ENCODE peak calls at places on chromosomes 4 and X, in seven cellular contexts. One of them, this sample, is unnamed.

GRCh38 chr4:64430933-64431332 is 21.7 kb upstream of the TECRL start:
- DNase-seq in IMR-90: no peak
- DNase-seq in heart left ventricle: no peak
- DNase-seq in CD8-positive, alpha-beta memory T cell: no peak
- DNase-seq in ovary: no peak
- DNase-seq in stomach: no peak
- DNase-seq in gastrocnemius medialis: no peak
- DNase-seq in this sample: no peak

GRCh38 chr4:150337709-150338108 is 244.2 kb upstream of the MAB21L2 start:
- DNase-seq in heart left ventricle: no peak
- DNase-seq in stomach: no peak
- DNase-seq in ovary: no peak
- DNase-seq in IMR-90: peak; percentile 90
- DNase-seq in CD8-positive, alpha-beta memory T cell: no peak
- DNase-seq in gastrocnemius medialis: no peak
- DNase-seq in this sample: no peak

GRCh38 chr4:183411291-183411861 is 33.1 kb upstream of the CDKN2AIP start:
- DNase-seq in IMR-90: peak; percentile 67
- DNase-seq in stomach: no peak
- DNase-seq in ovary: no peak
- DNase-seq in heart left ventricle: no peak
- DNase-seq in gastrocnemius medialis: no peak
- DNase-seq in CD8-positive, alpha-beta memory T cell: no peak
- DNase-seq in this sample: no peak

GRCh38 chrX:106451933-106452332 is 159.8 kb upstream of the RADX start:
- DNase-seq in heart left ventricle: no peak
- DNase-seq in gastrocnemius medialis: no peak
- DNase-seq in CD8-positive, alpha-beta memory T cell: no peak
- DNase-seq in stomach: no peak
- DNase-seq in IMR-90: no peak
- DNase-seq in ovary: no peak
- DNase-seq in this sample: no peak

GRCh38 chrX:13092455-13092941 is 48.1 kb upstream of the FAM9C start:
- DNase-seq in stomach: peak; percentile 48
- DNase-seq in heart left ventricle: peak; percentile 32
- DNase-seq in IMR-90: no peak
- DNase-seq in gastrocnemius medialis: no peak
- DNase-seq in ovary: no peak
- DNase-seq in CD8-positive, alpha-beta memory T cell: peak; percentile 91
- DNase-seq in this sample: no peak

GRCh38 chr4:38313999-38314561 is 349.9 kb upstream of the KLF3 start:
- DNase-seq in IMR-90: peak; percentile 46
- DNase-seq in ovary: no peak
- DNase-seq in gastrocnemius medialis: no peak
- DNase-seq in heart left ventricle: no peak
- DNase-seq in CD8-positive, alpha-beta memory T cell: no peak
- DNase-seq in stomach: no peak
- DNase-seq in this sample: no peak

GRCh38 chrX:80578518-80579105 is 158.4 kb downstream of the TENT5D start:
- DNase-seq in gastrocnemius medialis: no peak
- DNase-seq in stomach: no peak
- DNase-seq in IMR-90: peak; percentile 6
- DNase-seq in ovary: no peak
- DNase-seq in heart left ventricle: no peak
- DNase-seq in CD8-positive, alpha-beta memory T cell: no peak
- DNase-seq in this sample: no peak

GRCh38 chr4:174218127-174218790 is 65.2 kb downstream of the FBXO8 start:
- DNase-seq in ovary: no peak
- DNase-seq in heart left ventricle: no peak
- DNase-seq in gastrocnemius medialis: no peak
- DNase-seq in CD8-positive, alpha-beta memory T cell: no peak
- DNase-seq in stomach: no peak
- DNase-seq in IMR-90: no peak
- DNase-seq in this sample: no peak

GRCh38 chr4:151641167-151641566 is 119.6 kb downstream of the GATB start:
- DNase-seq in heart left ventricle: no peak
- DNase-seq in ovary: no peak
- DNase-seq in IMR-90: peak; percentile 33
- DNase-seq in gastrocnemius medialis: peak; percentile 40
- DNase-seq in CD8-positive, alpha-beta memory T cell: no peak
- DNase-seq in stomach: no peak
- DNase-seq in this sample: no peak

GRCh38 chrX:12946838-12947544 is 27.9 kb upstream of the TMSB4X start:
- DNase-seq in IMR-90: peak; percentile 82
- DNase-seq in heart left ventricle: peak; percentile 59
- DNase-seq in stomach: peak; percentile 86
- DNase-seq in gastrocnemius medialis: peak; percentile 23
- DNase-seq in CD8-positive, alpha-beta memory T cell: peak; percentile 79
- DNase-seq in ovary: peak; percentile 75
- DNase-seq in this sample: peak; percentile 86

GRCh38 chr4:159487284-159487747 is 384.4 kb downstream of the RAPGEF2 start:
- DNase-seq in ovary: no peak
- DNase-seq in stomach: peak; percentile 37
- DNase-seq in CD8-positive, alpha-beta memory T cell: no peak
- DNase-seq in heart left ventricle: peak; percentile 31
- DNase-seq in gastrocnemius medialis: peak; percentile 12
- DNase-seq in IMR-90: peak; percentile 74
- DNase-seq in this sample: no peak

GRCh38 chrX:1398431-1399340 is 6.8 kb upstream of the SLC25A6 start:
- DNase-seq in heart left ventricle: peak; percentile 55
- DNase-seq in stomach: no peak
- DNase-seq in IMR-90: peak; percentile 16
- DNase-seq in ovary: no peak
- DNase-seq in gastrocnemius medialis: no peak
- DNase-seq in CD8-positive, alpha-beta memory T cell: peak; percentile 39
- DNase-seq in this sample: no peak

GRCh38 chr4:98653890-98654867 is 4.2 kb downstream of the TSPAN5 start:
- DNase-seq in IMR-90: peak; percentile 98
- DNase-seq in ovary: peak; percentile 53
- DNase-seq in stomach: no peak
- DNase-seq in gastrocnemius medialis: no peak
- DNase-seq in CD8-positive, alpha-beta memory T cell: no peak
- DNase-seq in heart left ventricle: no peak
- DNase-seq in this sample: no peak

GRCh38 chr4:38621004-38621684 is 42.9 kb upstream of the KLF3 start:
- DNase-seq in heart left ventricle: no peak
- DNase-seq in IMR-90: peak; percentile 87
- DNase-seq in ovary: peak; percentile 46
- DNase-seq in stomach: peak; percentile 67
- DNase-seq in gastrocnemius medialis: peak; percentile 37
- DNase-seq in CD8-positive, alpha-beta memory T cell: no peak
- DNase-seq in this sample: no peak

GRCh38 chrX:49002091-49002935 is at the start of gene GRIPAP1:
- DNase-seq in IMR-90: peak; percentile 87
- DNase-seq in ovary: peak; percentile 72
- DNase-seq in stomach: peak; percentile 71
- DNase-seq in heart left ventricle: peak; percentile 54
- DNase-seq in gastrocnemius medialis: peak; percentile 61
- DNase-seq in CD8-positive, alpha-beta memory T cell: peak; percentile 88
- DNase-seq in this sample: peak; percentile 65

GRCh38 chr4:676871-677235 is 2.5 kb downstream of the MYL5 start:
- DNase-seq in stomach: no peak
- DNase-seq in gastrocnemius medialis: no peak
- DNase-seq in heart left ventricle: no peak
- DNase-seq in IMR-90: no peak
- DNase-seq in CD8-positive, alpha-beta memory T cell: no peak
- DNase-seq in ovary: no peak
- DNase-seq in this sample: no peak

GRCh38 chr4:71862315-71862714 is 78.4 kb upstream of the GC start:
- DNase-seq in heart left ventricle: no peak
- DNase-seq in stomach: no peak
- DNase-seq in CD8-positive, alpha-beta memory T cell: no peak
- DNase-seq in IMR-90: no peak
- DNase-seq in gastrocnemius medialis: no peak
- DNase-seq in ovary: no peak
- DNase-seq in this sample: no peak
- H3K9me3 ChIP-seq in heart left ventricle: no peaks in the 10 kb centered on the region
- H3K9me3 ChIP-seq in stomach: peaks cover 33% of the 10 kb centered on the region
- H3K9me3 ChIP-seq in CD8-positive, alpha-beta memory T cell: no peaks in the 10 kb centered on the region
- H3K9me3 ChIP-seq in IMR-90: peaks cover 5% of the 10 kb centered on the region
- H3K9me3 ChIP-seq in gastrocnemius medialis: no peaks in the 10 kb centered on the region
- H3K9me3 ChIP-seq in ovary: no peaks in the 10 kb centered on the region
- H3K9me3 ChIP-seq in this sample: no peaks in the 10 kb centered on the region

DNA sequence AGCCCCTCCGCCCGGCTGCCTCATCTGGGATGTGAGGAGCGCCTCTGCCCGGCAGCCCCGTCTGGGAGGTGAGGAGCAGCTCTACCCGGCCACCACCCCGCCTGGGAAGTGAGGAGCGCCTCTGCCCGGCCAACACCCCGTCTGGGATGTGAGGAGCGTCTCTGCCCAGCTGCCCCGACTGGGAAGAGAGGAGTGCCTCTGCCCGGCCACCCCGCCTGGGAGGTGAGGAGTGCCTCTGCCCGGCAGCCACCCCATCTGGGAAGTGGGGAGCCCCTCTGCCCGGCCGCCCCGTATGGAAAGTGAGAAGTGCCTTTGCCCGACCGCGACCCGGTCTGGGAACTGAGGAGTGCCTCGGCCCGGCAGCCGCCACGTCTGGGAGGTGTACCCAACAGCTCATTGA is 74.3 kb upstream of the TNIP3 start:
- DNase-seq in gastrocnemius medialis: no peak
- DNase-seq in IMR-90: no peak
- DNase-seq in CD8-positive, alpha-beta memory T cell: no peak
- DNase-seq in heart left ventricle: no peak
- DNase-seq in ovary: no peak
- DNase-seq in stomach: no peak
- DNase-seq in this sample: no peak
- H3K9me3 ChIP-seq in gastrocnemius medialis: no peaks in the 10 kb centered on the region
- H3K9me3 ChIP-seq in IMR-90: no peaks in the 10 kb centered on the region
- H3K9me3 ChIP-seq in CD8-positive, alpha-beta memory T cell: no peaks in the 10 kb centered on the region
- H3K9me3 ChIP-seq in heart left ventricle: no peaks in the 10 kb centered on the region
- H3K9me3 ChIP-seq in ovary: no peaks in the 10 kb centered on the region
- H3K9me3 ChIP-seq in stomach: no peaks in the 10 kb centered on the region
- H3K9me3 ChIP-seq in this sample: no peaks in the 10 kb centered on the region

DNA sequence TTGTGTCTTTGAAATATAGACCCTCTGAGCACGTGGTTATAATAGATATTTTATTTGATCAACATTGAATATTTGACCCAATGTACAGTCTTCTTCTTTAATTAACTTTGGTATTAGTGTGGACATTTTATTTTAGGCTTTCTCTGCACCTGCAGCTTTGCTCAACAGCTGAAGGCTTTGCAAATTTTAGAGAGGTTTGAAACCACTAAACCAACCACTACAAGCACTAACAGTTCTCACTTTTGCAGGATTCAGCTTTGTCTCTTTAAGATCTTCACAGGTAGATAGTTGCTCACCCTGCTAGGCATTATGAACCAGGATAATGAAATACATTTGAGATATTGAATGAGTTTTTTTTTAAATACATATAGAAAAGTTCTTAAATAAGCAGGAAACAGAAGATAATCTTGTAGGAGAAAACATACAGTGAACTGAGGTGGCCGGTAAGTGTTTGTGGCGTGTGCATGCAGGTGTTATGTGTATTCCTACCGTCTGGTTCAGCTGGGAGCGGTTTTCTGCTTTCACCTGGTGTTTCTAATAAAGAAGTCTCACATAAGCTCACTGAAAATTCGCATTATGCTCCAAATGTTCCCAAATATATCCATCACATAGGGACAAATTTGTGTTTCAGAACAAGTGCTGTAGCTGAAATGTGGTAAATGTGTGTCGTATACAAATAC is 1508.3 kb upstream of the TENM3 start:
- DNase-seq in IMR-90: no peak
- DNase-seq in heart left ventricle: no peak
- DNase-seq in ovary: no peak
- DNase-seq in gastrocnemius medialis: no peak
- DNase-seq in CD8-positive, alpha-beta memory T cell: no peak
- DNase-seq in stomach: no peak
- DNase-seq in this sample: no peak
- H3K9me3 ChIP-seq in IMR-90: no peaks in the 10 kb centered on the region
- H3K9me3 ChIP-seq in heart left ventricle: no peaks in the 10 kb centered on the region
- H3K9me3 ChIP-seq in ovary: no peaks in the 10 kb centered on the region
- H3K9me3 ChIP-seq in gastrocnemius medialis: no peaks in the 10 kb centered on the region
- H3K9me3 ChIP-seq in CD8-positive, alpha-beta memory T cell: no peaks in the 10 kb centered on the region
- H3K9me3 ChIP-seq in stomach: no peaks in the 10 kb centered on the region
- H3K9me3 ChIP-seq in this sample: no peaks in the 10 kb centered on the region

GRCh38 chrX:54931107-54931506 is 10.5 kb downstream of the TRO start:
- DNase-seq in IMR-90: no peak
- DNase-seq in CD8-positive, alpha-beta memory T cell: no peak
- DNase-seq in stomach: no peak
- DNase-seq in ovary: no peak
- DNase-seq in heart left ventricle: no peak
- DNase-seq in gastrocnemius medialis: no peak
- DNase-seq in this sample: no peak

GRCh38 chrX:54930291-54931049 is 9.8 kb downstream of the TRO start:
- DNase-seq in CD8-positive, alpha-beta memory T cell: no peak
- DNase-seq in IMR-90: no peak
- DNase-seq in gastrocnemius medialis: no peak
- DNase-seq in ovary: no peak
- DNase-seq in heart left ventricle: no peak
- DNase-seq in stomach: no peak
- DNase-seq in this sample: no peak

GRCh38 chrX:54926978-54927377 is 6.4 kb downstream of the TRO start:
- DNase-seq in CD8-positive, alpha-beta memory T cell: no peak
- DNase-seq in ovary: no peak
- DNase-seq in gastrocnemius medialis: no peak
- DNase-seq in heart left ventricle: no peak
- DNase-seq in stomach: no peak
- DNase-seq in IMR-90: no peak
- DNase-seq in this sample: no peak

GRCh38 chrX:54933150-54933826 is 12.7 kb downstream of the TRO start:
- DNase-seq in ovary: no peak
- DNase-seq in stomach: no peak
- DNase-seq in gastrocnemius medialis: no peak
- DNase-seq in CD8-positive, alpha-beta memory T cell: no peak
- DNase-seq in heart left ventricle: no peak
- DNase-seq in IMR-90: no peak
- DNase-seq in this sample: no peak

GRCh38 chrX:54928876-54929275 is 8.3 kb downstream of the TRO start:
- DNase-seq in IMR-90: no peak
- DNase-seq in gastrocnemius medialis: no peak
- DNase-seq in stomach: no peak
- DNase-seq in CD8-positive, alpha-beta memory T cell: no peak
- DNase-seq in ovary: no peak
- DNase-seq in heart left ventricle: no peak
- DNase-seq in this sample: no peak
- H3K9me3 ChIP-seq in IMR-90: no peaks in the 10 kb centered on the region
- H3K9me3 ChIP-seq in gastrocnemius medialis: no peaks in the 10 kb centered on the region
- H3K9me3 ChIP-seq in stomach: no peaks in the 10 kb centered on the region
- H3K9me3 ChIP-seq in CD8-positive, alpha-beta memory T cell: no peaks in the 10 kb centered on the region
- H3K9me3 ChIP-seq in ovary: no peaks in the 10 kb centered on the region
- H3K9me3 ChIP-seq in heart left ventricle: no peaks in the 10 kb centered on the region
- H3K9me3 ChIP-seq in this sample: no peaks in the 10 kb centered on the region

GRCh38 chrX:51860679-51861078 is 32.7 kb upstream of the MAGED1 start:
- DNase-seq in ovary: peak; percentile 16
- DNase-seq in CD8-positive, alpha-beta memory T cell: no peak
- DNase-seq in heart left ventricle: no peak
- DNase-seq in IMR-90: peak; percentile 32
- DNase-seq in stomach: no peak
- DNase-seq in gastrocnemius medialis: no peak
- DNase-seq in this sample: no peak
- H3K9me3 ChIP-seq in ovary: no peaks in the 10 kb centered on the region
- H3K9me3 ChIP-seq in CD8-positive, alpha-beta memory T cell: no peaks in the 10 kb centered on the region
- H3K9me3 ChIP-seq in heart left ventricle: no peaks in the 10 kb centered on the region
- H3K9me3 ChIP-seq in IMR-90: peaks cover 6% of the 10 kb centered on the region
- H3K9me3 ChIP-seq in stomach: peaks cover 9% of the 10 kb centered on the region
- H3K9me3 ChIP-seq in gastrocnemius medialis: no peaks in the 10 kb centered on the region
- H3K9me3 ChIP-seq in this sample: peaks cover 21% of the 10 kb centered on the region